ENCODE peak calls at places on chromosomes 13 and 19, in four cellular contexts. N is neural crest cell, O is GM20000, F is ovary. T is an unnamed sample.

GRCh38 chr19:55484571-55485438 is at the start of gene NAT14:
- DNase-seq in N (peak), O (peak), F (peak), T (peak)

GRCh38 chr19:15124572-15125231 is 17.5 kb downstream of the SYDE1 start:
- DNase-seq in N (no peak), O (no peak), F (no peak), T (no peak)

GRCh38 chr13:51534075-51534817 is 50.0 kb upstream of the WDFY2 start:
- DNase-seq in N (no peak), O (peak), F (no peak), T (peak)

GRCh38 chr13:102452831-102453230 is 51.0 kb upstream of the FGF14 start:
- DNase-seq in N (no peak), O (no peak), F (no peak), T (no peak)

GRCh38 chr13:76667551-76667950 is 218.7 kb downstream of the KCTD12 start:
- DNase-seq in N (no peak), O (no peak), F (peak), T (no peak)

GRCh38 chr19:47512183-47512947 is 2.5 kb downstream of the NAPA start:
- DNase-seq in N (no peak), O (no peak), F (peak), T (no peak)

GRCh38 chr13:46278474-46278873 is 66.7 kb downstream of the LRRC63 start:
- DNase-seq in N (no peak), O (no peak), F (no peak), T (no peak)

GRCh38 chr19:40658031-40658430 is 32.4 kb downstream of the NUMBL start:
- DNase-seq in N (no peak), O (no peak), F (no peak), T (no peak)

GRCh38 chr19:7748171-7748570 is 837 bp upstream of the CD209 start:
- DNase-seq in N (no peak), O (no peak), F (no peak), T (no peak)

GRCh38 chr13:106426909-106427308 is 108.6 kb downstream of the EFNB2 start:
- DNase-seq in N (no peak), O (no peak), F (no peak), T (no peak)

T was measured in Daoy.